ENCODE peak calls at places on chromosomes 5 and 9, in eight cellular contexts. C, F, X, W, E, D, O and B are unnamed samples. For H3K9me3, the result is how much of the 10 kb centered on the place peaks cover.

GRCh38 chr9:133612051-133612450 is 2.9 kb upstream of the FAM163B start:
- DNase-seq in C (no peak), F (no peak), X (no peak), W (no peak), E (no peak), D (no peak), O (no peak), B (no peak)

GRCh38 chr9:88530051-88530450 is 4.9 kb upstream of the NXNL2 start:
- DNase-seq in C (no peak), F (no peak), X (no peak), W (no peak), E (no peak), D (peak), O (peak), B (peak)

GRCh38 chr9:114697951-114698351 is 16.0 kb upstream of the TEX48 start:
- DNase-seq in C (no peak), F (no peak), X (no peak), W (no peak), E (no peak), D (no peak), O (no peak), B (no peak)

GRCh38 chr9:90943341-90943740 is 141.7 kb downstream of the SYK start:
- DNase-seq in C (no peak), F (no peak), X (no peak), W (no peak), E (no peak), D (no peak), O (peak), B (no peak)

GRCh38 chr5:175800656-175801081 is 70.7 kb upstream of the CPLX2 start:
- DNase-seq in C (no peak), F (no peak), X (no peak), W (no peak), E (no peak), D (peak), O (peak), B (peak)

GRCh38 chr5:52837068-52837467 is 49.4 kb downstream of the ITGA1 start:
- DNase-seq in C (no peak), F (no peak), X (peak), W (peak), E (no peak), D (peak), O (no peak), B (no peak)

GRCh38 chr5:570886-571285 is 41.3 kb upstream of the CEP72 start:
- DNase-seq in C (no peak), F (no peak), X (no peak), W (no peak), E (no peak), D (no peak), O (no peak), B (no peak)

GRCh38 chr5:138033275-138033808 is 463 bp upstream of the FAM13B start:
- DNase-seq in C (no peak), F (no peak), X (no peak), W (peak), E (no peak), D (no peak), O (no peak), B (no peak)

GRCh38 chr5:129249891-129250290 is 155.3 kb downstream of the ISOC1 start:
- DNase-seq in C (no peak), F (no peak), X (no peak), W (no peak), E (no peak), D (no peak), O (no peak), B (no peak)

GRCh38 chr9:133160742-133161541 is 2.8 kb downstream of the GBGT1 start:
- DNase-seq in C (peak), F (peak), X (peak), W (peak), E (peak), D (peak), O (peak), B (peak)

GRCh38 chr9:132879443-132880310 is 979 bp downstream of the SPACA9 start:
- DNase-seq in C (no peak), F (no peak), X (no peak), W (no peak), E (no peak), D (no peak), O (no peak), B (no peak)

GRCh38 chr9:27529316-27530278 is at the start of gene MOB3B:
- DNase-seq in C (peak), F (peak), X (peak), W (peak), E (peak), D (peak), O (peak), B (peak)

GRCh38 chr9:26458054-26458453 is 434.5 kb downstream of the CAAP1 start:
- DNase-seq in C (no peak), F (no peak), X (no peak), W (no peak), E (no peak), D (no peak), O (no peak), B (no peak)

GRCh38 chr5:88674262-88675158 is 208.5 kb downstream of the MEF2C start:
- DNase-seq in C (no peak), F (no peak), X (no peak), W (peak), E (no peak), D (peak), O (no peak), B (peak)

GRCh38 chr5:120512068-120512467 is 48.0 kb downstream of the PRR16 start:
- DNase-seq in C (no peak), F (no peak), X (no peak), W (peak), E (no peak), D (no peak), O (no peak), B (no peak)

GRCh38 chr5:120517607-120518252 is 53.6 kb downstream of the PRR16 start:
- DNase-seq in C (no peak), F (no peak), X (no peak), W (no peak), E (no peak), D (no peak), O (no peak), B (no peak)

GRCh38 chr5:120510994-120511686 is 47.0 kb downstream of the PRR16 start:
- DNase-seq in C (no peak), F (no peak), X (no peak), W (no peak), E (no peak), D (no peak), O (no peak), B (no peak)

GRCh38 chr5:120512757-120513650 is 48.9 kb downstream of the PRR16 start:
- DNase-seq in C (no peak), F (no peak), X (no peak), W (no peak), E (no peak), D (no peak), O (no peak), B (no peak)

DNA sequence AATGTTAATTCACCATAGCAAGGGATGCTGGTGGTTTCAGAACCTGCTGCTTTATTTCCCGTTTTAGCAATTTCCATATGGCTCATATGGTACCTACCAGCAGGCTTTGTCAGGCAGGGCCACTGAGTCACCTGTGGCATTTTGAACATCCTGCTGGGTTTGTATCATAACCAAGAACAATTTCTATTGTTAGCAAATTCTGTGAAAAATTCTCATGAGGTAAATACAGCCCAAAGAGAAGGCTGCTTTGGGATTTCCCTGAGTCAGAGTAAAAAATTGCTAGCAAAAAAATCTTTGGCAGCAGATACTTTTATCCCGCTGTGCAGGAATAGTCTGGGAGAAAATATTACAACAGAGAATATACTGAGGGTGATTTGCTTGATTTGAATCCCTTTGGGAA is 52.7 kb downstream of the PRR16 start:
- DNase-seq in C (no peak), F (no peak), X (no peak), W (no peak), E (no peak), D (peak), O (no peak), B (no peak)
- H3K9me3 ChIP-seq in C (under half), F (under half), X (under half), W (under half), E (under half), D (under half), O (under half), B (under half)

GRCh38 chr9:23005061-23005690 is 558.6 kb downstream of the DMRTA1 start:
- DNase-seq in C (no peak), F (no peak), X (no peak), W (peak), E (no peak), D (no peak), O (no peak), B (no peak)
- H3K4me2 ChIP-seq in C (no peak), F (no peak), X (no peak), W (no peak), E (no peak), D (peak), O (no peak), B (no peak)

DNA sequence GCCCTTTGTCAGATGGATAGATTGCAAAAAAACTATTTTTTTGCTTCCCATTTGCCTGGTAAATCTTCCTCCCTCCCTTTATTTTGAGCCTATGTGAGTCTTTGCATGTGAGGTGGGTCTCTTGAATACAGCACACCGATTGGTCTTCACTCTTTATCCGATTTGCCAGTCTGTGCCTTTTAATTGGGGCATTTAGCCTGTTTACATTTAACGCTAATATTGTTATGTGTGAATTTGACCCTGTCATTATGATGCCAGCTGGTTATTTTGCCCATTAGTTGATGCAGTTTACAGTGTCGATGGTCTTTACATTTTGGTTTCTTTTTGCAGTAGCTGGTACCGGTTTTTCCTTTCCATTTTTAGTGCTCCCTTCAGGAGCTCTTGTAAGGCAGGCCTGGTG is 13.0 kb upstream of the DEPDC1B start:
- DNase-seq in C (no peak), F (no peak), X (no peak), W (no peak), E (no peak), D (no peak), O (no peak), B (no peak)
- TF ChIP-seq EZH2 in C (no peak), F (no peak), X (no peak), W (no peak), E (no peak), D (no peak), O (no peak), B (no peak)

GRCh38 chr9:93280661-93281259 is 96.8 kb downstream of the WNK2 start:
- DNase-seq in C (no peak), F (no peak), X (no peak), W (no peak), E (no peak), D (no peak), O (peak), B (peak)

GRCh38 chr9:93276973-93277372 is 93.0 kb downstream of the WNK2 start:
- DNase-seq in C (no peak), F (no peak), X (no peak), W (no peak), E (no peak), D (no peak), O (peak), B (no peak)

GRCh38 chr9:93278164-93278563 is 94.2 kb downstream of the WNK2 start:
- DNase-seq in C (no peak), F (no peak), X (no peak), W (no peak), E (peak), D (no peak), O (no peak), B (no peak)
- H3K9me3 ChIP-seq in C (under half), F (under half), X (under half), W (under half), E (under half), D (under half), O (under half), B (under half)

GRCh38 chr5:172003750-172004149 is 2.7 kb downstream of the FBXW11 start:
- DNase-seq in C (no peak), F (no peak), X (peak), W (no peak), E (no peak), D (peak), O (peak), B (no peak)
- H3K4me2 ChIP-seq in C (peak), F (peak), X (peak), W (peak), E (peak), D (peak), O (peak), B (peak)

GRCh38 chr9:87498046-87498815 is 564 bp downstream of the DAPK1 start:
- DNase-seq in C (no peak), F (no peak), X (peak), W (peak), E (peak), D (peak), O (no peak), B (peak)
- TF ChIP-seq EZH2 in C (no peak), F (no peak), X (no peak), W (peak), E (no peak), D (peak), O (no peak), B (no peak)

DNA sequence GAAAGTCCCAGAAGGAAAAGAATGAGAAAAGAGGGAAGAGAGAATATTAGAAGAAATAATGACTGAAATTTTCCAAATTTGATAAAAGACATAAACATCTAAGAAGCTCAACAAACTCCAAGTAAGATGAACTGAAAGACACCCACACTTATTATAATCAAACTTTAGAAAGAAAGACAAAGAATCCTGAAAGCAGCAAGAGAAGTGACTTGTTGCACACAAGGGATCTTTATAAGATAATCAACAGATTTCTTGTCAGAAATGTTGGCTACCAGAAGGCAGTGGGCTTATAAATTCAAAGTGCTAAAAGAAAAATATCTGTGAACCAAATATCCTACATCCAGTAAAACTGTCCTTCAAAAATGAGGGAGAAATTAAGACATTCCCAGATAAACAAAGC is 49.0 kb upstream of the FNIP1 start:
- DNase-seq in C (no peak), F (no peak), X (no peak), W (no peak), E (no peak), D (no peak), O (no peak), B (no peak)
- H3K9me3 ChIP-seq in C (under half), F (under half), X (under half), W (under half), E (under half), D (under half), O (under half), B (under half)